ENCODE peak calls at places on chromosome 10, in ten cellular contexts. R, I, O, T, N, S, K, F, G and V are unnamed samples.

GRCh38 chr10:123835575-123835974 is 56.0 kb downstream of the CPXM2 start:
- DNase-seq in R (no peak), I (no peak), O (no peak), T (no peak), N (peak; percentile 29), S (no peak), K (no peak), F (no peak), G (no peak), V (no peak)

GRCh38 chr10:91493313-91493712 is 83.2 kb downstream of the HECTD2 start:
- DNase-seq in R (no peak), I (peak; percentile 66), O (no peak), T (peak; percentile 61), N (peak; percentile 79), S (no peak), K (peak; percentile 41), F (no peak), G (no peak), V (peak; percentile 20)

GRCh38 chr10:118944959-118945622 is 84.4 kb upstream of the NANOS1 start:
- DNase-seq in R (no peak), I (peak; percentile 8), O (no peak), T (no peak), N (no peak), S (no peak), K (no peak), F (no peak), G (no peak), V (peak; percentile 3)

GRCh38 chr10:72221278-72221677 is 5.2 kb upstream of the ASCC1 start:
- DNase-seq in R (no peak), I (no peak), O (no peak), T (no peak), N (no peak), S (no peak), K (no peak), F (no peak), G (no peak), V (no peak)

GRCh38 chr10:23512355-23513058 is 73.6 kb downstream of the OTUD1 start:
- DNase-seq in R (no peak), I (no peak), O (no peak), T (peak; percentile 61), N (peak; percentile 81), S (no peak), K (peak; percentile 72), F (no peak), G (no peak), V (no peak)

GRCh38 chr10:48279081-48279751 is 4.7 kb upstream of the FRMPD2 start:
- DNase-seq in R (no peak), I (no peak), O (no peak), T (no peak), N (no peak), S (no peak), K (no peak), F (no peak), G (no peak), V (no peak)

GRCh38 chr10:120012566-120012965 is 120.0 kb downstream of the SEC23IP start:
- DNase-seq in R (no peak), I (no peak), O (no peak), T (no peak), N (no peak), S (no peak), K (peak; percentile 71), F (no peak), G (no peak), V (no peak)

GRCh38 chr10:104035817-104036384 is 49.8 kb downstream of the COL17A1 start:
- DNase-seq in R (no peak), I (no peak), O (no peak), T (no peak), N (no peak), S (no peak), K (no peak), F (no peak), G (no peak), V (no peak)

GRCh38 chr10:6313107-6313895 is 110.6 kb downstream of the PFKFB3 start:
- DNase-seq in R (no peak), I (no peak), O (no peak), T (no peak), N (peak; percentile 57), S (no peak), K (no peak), F (no peak), G (no peak), V (no peak)

GRCh38 chr10:6310977-6311376 is 108.2 kb downstream of the PFKFB3 start:
- DNase-seq in R (no peak), I (no peak), O (no peak), T (no peak), N (no peak), S (no peak), K (no peak), F (no peak), G (no peak), V (no peak)

GRCh38 chr10:6314620-6315205 is 112.0 kb downstream of the PFKFB3 start:
- DNase-seq in R (peak; percentile 19), I (no peak), O (no peak), T (peak; percentile 85), N (no peak), S (peak; percentile 73), K (peak; percentile 70), F (no peak), G (no peak), V (no peak)

GRCh38 chr10:6306917-6307316 is 104.2 kb downstream of the PFKFB3 start:
- DNase-seq in R (no peak), I (no peak), O (no peak), T (no peak), N (no peak), S (no peak), K (no peak), F (no peak), G (no peak), V (no peak)

GRCh38 chr10:6311700-6312330 is 109.1 kb downstream of the PFKFB3 start:
- DNase-seq in R (no peak), I (no peak), O (no peak), T (no peak), N (no peak), S (no peak), K (no peak), F (peak; percentile 46), G (no peak), V (no peak)
- H3K27ac ChIP-seq in R (no peak overlapping the region), I (no peak overlapping the region), O (no peak overlapping the region), T (peak overlapping the region; percentile 86), N (no peak overlapping the region), S (no peak overlapping the region), K (no peak overlapping the region), F (peak overlapping the region; percentile 34), G (no peak overlapping the region), V (no peak overlapping the region)

GRCh38 chr10:79082035-79082373 is 13.2 kb downstream of the ZMIZ1 start:
- DNase-seq in R (no peak), I (no peak), O (no peak), T (no peak), N (no peak), S (no peak), K (no peak), F (no peak), G (no peak), V (no peak)

GRCh38 chr10:79082631-79083581 is 14.1 kb downstream of the ZMIZ1 start:
- DNase-seq in R (no peak), I (no peak), O (no peak), T (no peak), N (no peak), S (no peak), K (no peak), F (no peak), G (no peak), V (no peak)

GRCh38 chr10:79086822-79087221 is 18.1 kb downstream of the ZMIZ1 start:
- DNase-seq in R (no peak), I (no peak), O (no peak), T (no peak), N (no peak), S (no peak), K (no peak), F (no peak), G (no peak), V (no peak)

GRCh38 chr10:79084972-79085597 is 16.3 kb downstream of the ZMIZ1 start:
- DNase-seq in R (no peak), I (no peak), O (no peak), T (no peak), N (no peak), S (no peak), K (no peak), F (no peak), G (no peak), V (no peak)

DNA sequence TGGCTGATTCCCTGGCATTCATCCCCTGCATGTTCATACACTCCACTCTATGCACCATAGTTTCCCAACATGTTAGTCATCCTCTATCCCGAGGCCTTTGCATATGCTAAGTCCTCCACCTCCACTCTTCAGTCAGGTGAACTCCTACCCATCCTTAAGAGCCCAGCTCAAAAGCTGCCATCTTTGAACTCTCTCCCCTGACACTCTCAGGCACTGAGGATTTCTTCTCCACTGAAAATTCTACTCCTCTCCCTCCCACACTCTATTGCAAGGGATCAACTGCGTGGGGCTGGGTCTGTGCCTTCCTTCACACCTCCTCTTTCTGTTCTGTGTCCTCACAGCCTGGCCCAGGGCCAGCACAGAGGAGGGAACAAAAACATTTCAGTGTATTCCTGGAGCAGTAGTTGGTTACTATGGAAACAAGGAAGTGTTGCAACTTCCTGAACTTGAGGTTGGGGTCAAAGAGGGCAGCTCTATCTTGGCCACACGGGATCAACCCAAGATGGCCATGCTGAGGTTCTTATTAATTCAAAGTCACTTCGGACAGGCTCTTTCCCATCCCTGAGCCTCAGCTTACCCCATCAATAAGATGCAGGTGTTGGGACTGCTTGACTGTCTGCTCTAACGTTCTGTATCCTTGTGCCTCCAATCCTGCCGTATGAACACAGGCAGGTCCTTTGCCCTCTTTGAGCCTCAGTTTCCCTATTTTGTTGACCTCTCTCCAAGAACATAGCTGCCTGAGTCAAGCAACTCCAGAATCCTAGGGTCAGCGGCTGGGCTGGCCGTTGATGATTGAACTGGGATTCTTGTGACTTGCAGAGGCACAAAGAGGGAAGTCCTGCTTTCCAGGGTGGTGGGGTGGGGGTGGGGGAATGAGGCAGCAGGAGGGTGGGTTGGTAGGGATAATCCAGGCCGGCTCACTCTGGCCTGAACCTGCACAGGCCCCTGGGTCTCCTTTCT is 15.5 kb downstream of the ZMIZ1 start:
- DNase-seq in R (peak; percentile 91), I (peak; percentile 68), O (peak; percentile 95), T (peak; percentile 86), N (peak; percentile 89), S (peak; percentile 93), K (peak; percentile 83), F (peak; percentile 58), G (peak; percentile 94), V (peak; percentile 64)
- H3K4me1 ChIP-seq in R (peaks cover 92% of the 10 kb centered on the region), I (peaks cover 13% of the 10 kb centered on the region), O (peaks cover 99% of the 10 kb centered on the region), T (peaks cover 99% of the 10 kb centered on the region), N (peaks cover 54% of the 10 kb centered on the region), S (peaks cover 53% of the 10 kb centered on the region), K (peaks cover 53% of the 10 kb centered on the region), F (peaks cover 61% of the 10 kb centered on the region), G (peaks cover 24% of the 10 kb centered on the region), V (peaks cover 53% of the 10 kb centered on the region)

DNA sequence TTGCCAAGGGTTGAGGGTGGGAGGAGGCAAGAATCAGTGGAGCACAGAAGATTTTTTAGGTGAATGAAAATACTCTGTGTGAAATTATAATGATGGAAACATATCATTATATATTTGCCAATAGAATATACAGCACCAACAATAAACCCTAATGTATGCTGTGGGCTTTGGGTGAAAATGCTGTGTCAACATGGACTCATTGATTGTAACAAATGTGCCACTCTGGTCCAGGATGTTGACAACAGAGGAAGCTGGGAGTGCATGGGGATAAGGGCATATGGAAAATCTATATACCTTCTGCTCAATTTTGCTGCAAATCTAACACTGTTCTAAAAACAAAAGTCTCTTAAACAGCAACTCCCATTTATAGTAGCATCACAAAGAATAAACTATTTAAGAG is 114.3 kb downstream of the LYZL1 start:
- DNase-seq in R (no peak), I (no peak), O (no peak), T (no peak), N (no peak), S (no peak), K (no peak), F (no peak), G (no peak), V (no peak)
- H3K27ac ChIP-seq in R (no peak overlapping the region), I (no peak overlapping the region), O (no peak overlapping the region), T (no peak overlapping the region), N (no peak overlapping the region), S (no peak overlapping the region), K (no peak overlapping the region), F (no peak overlapping the region), G (no peak overlapping the region), V (no peak overlapping the region)

GRCh38 chr10:75223507-75223906 is 12.2 kb downstream of the COMTD1 start:
- DNase-seq in R (no peak), I (peak; percentile 83), O (no peak), T (no peak), N (no peak), S (no peak), K (no peak), F (no peak), G (peak; percentile 0), V (no peak)
- H3K4me1 ChIP-seq in R (peaks cover 8% of the 10 kb centered on the region), I (peaks cover 43% of the 10 kb centered on the region), O (peaks cover 51% of the 10 kb centered on the region), T (peaks cover 60% of the 10 kb centered on the region), N (peaks cover 46% of the 10 kb centered on the region), S (peaks cover 9% of the 10 kb centered on the region), K (peaks cover 54% of the 10 kb centered on the region), F (peaks cover 21% of the 10 kb centered on the region), G (peaks cover 6% of the 10 kb centered on the region), V (peaks cover 39% of the 10 kb centered on the region)